ENCODE peak calls at places on chromosomes 4 and X, in seven cellular contexts. T is activated CD4-positive, alpha-beta T cell treated with anti-CD3 and anti-CD28 coated beads, Interleukin-2, amount 10 ng/mL, durations not matched to agents 7 days and 5 days; Y is hippocampal formation; J is RWPE1; D is activated T-helper 1 cell treated with Interleukin-2 at 50 U/mL for 16 hours; B is skeletal muscle cell; Z is cardiac fibroblast. A is an unnamed sample.

GRCh38 chr4:127120706-127121105 is 512.1 kb upstream of the INTU start:
- DNase-seq in J (no peak), D (no peak), T (no peak), B (no peak), Z (no peak), Y (no peak), A (no peak)

GRCh38 chr4:111174331-111174730 is 551.5 kb upstream of the PITX2 start:
- DNase-seq in J (no peak), B (no peak), D (no peak), T (no peak), Y (no peak), Z (no peak), A (no peak)

GRCh38 chr4:126705271-126705670 is 927.5 kb upstream of the INTU start:
- DNase-seq in D (no peak), B (peak), Y (no peak), J (no peak), Z (peak), T (no peak), A (no peak)

GRCh38 chr4:126213996-126214395 is 899.2 kb downstream of the FAT4 start:
- DNase-seq in T (no peak), Y (no peak), D (no peak), B (no peak), Z (no peak), J (no peak), A (no peak)

GRCh38 chrX:30141966-30142365 is 73.4 kb upstream of the MAGEB2 start:
- DNase-seq in Z (peak), Y (no peak), J (peak), T (no peak), B (peak), D (no peak), A (no peak)

GRCh38 chrX:39931554-39932282 is 166.0 kb downstream of the BCOR start:
- DNase-seq in T (no peak), J (no peak), D (no peak), B (no peak), Y (no peak), Z (no peak), A (no peak)

GRCh38 chr4:70365479-70365878 is 4.9 kb downstream of the SMR3A start:
- DNase-seq in Y (no peak), B (no peak), Z (peak), D (no peak), J (peak), T (no peak), A (no peak)

GRCh38 chrX:40247848-40248622 is 150.3 kb upstream of the BCOR start:
- DNase-seq in Z (no peak), D (no peak), B (no peak), J (no peak), T (no peak), Y (no peak), A (no peak)

GRCh38 chr4:108703370-108703769 is 53.0 kb downstream of the OSTC start:
- DNase-seq in Z (no peak), Y (no peak), T (no peak), B (no peak), D (no peak), J (no peak), A (no peak)

GRCh38 chrX:15405846-15406245 is 21.6 kb upstream of the VEGFD start:
- DNase-seq in B (no peak), D (no peak), T (no peak), Z (no peak), Y (no peak), J (no peak), A (no peak)

GRCh38 chr4:180028682-180029081 is 2214.5 kb upstream of the TENM3 start:
- DNase-seq in B (no peak), D (no peak), Z (peak), T (no peak), Y (no peak), J (no peak), A (peak)

GRCh38 chr4:858136-858535 is 32.2 kb upstream of the CPLX1 start:
- DNase-seq in T (no peak), B (no peak), J (no peak), Y (no peak), D (no peak), Z (no peak), A (no peak)

GRCh38 chrX:13965531-13965930 is 64.2 kb downstream of the GEMIN8 start:
- DNase-seq in D (no peak), J (no peak), Z (no peak), T (no peak), Y (peak), B (no peak), A (no peak)

GRCh38 chr4:76305971-76306881 is at the start of gene STBD1:
- DNase-seq in D (no peak), Y (no peak), T (peak), J (peak), Z (peak), B (no peak), A (no peak)